ENCODE peak calls at places on chromosome 1, in five cellular contexts. One of them, this sample, is unnamed.

GRCh38 chr1:51916587-51917405 is 38.3 kb upstream of the NRDC start:
- DNase-seq in AG09309: no peak
- DNase-seq in A549: no peak
- DNase-seq in effector CD4-positive, alpha-beta T cell: no peak
- DNase-seq in EH: peak
- DNase-seq in this sample: no peak

GRCh38 chr1:211490038-211490678 is 1.8 kb downstream of the RD3 start:
- DNase-seq in AG09309: no peak
- DNase-seq in A549: no peak
- DNase-seq in effector CD4-positive, alpha-beta T cell: no peak
- DNase-seq in EH: no peak
- DNase-seq in this sample: no peak

GRCh38 chr1:64055310-64055709 is 148.1 kb upstream of the UBE2U start:
- DNase-seq in AG09309: no peak
- DNase-seq in A549: no peak
- DNase-seq in effector CD4-positive, alpha-beta T cell: no peak
- DNase-seq in EH: no peak
- DNase-seq in this sample: no peak

GRCh38 chr1:209993061-209993830 is 55.2 kb downstream of the SYT14 start:
- DNase-seq in AG09309: no peak
- DNase-seq in A549: no peak
- DNase-seq in effector CD4-positive, alpha-beta T cell: no peak
- DNase-seq in EH: no peak
- DNase-seq in this sample: no peak

GRCh38 chr1:92784051-92784638 is 763 bp downstream of the EVI5 start:
- DNase-seq in AG09309: no peak
- DNase-seq in A549: peak
- DNase-seq in effector CD4-positive, alpha-beta T cell: peak
- DNase-seq in EH: peak
- DNase-seq in this sample: peak

GRCh38 chr1:13801232-13801631 is 101.2 kb downstream of the PRDM2 start:
- DNase-seq in AG09309: no peak
- DNase-seq in A549: no peak
- DNase-seq in effector CD4-positive, alpha-beta T cell: no peak
- DNase-seq in EH: no peak
- DNase-seq in this sample: no peak

GRCh38 chr1:201414051-201414738 is 7.3 kb downstream of the TNNI1 start:
- DNase-seq in AG09309: no peak
- DNase-seq in A549: no peak
- DNase-seq in effector CD4-positive, alpha-beta T cell: no peak
- DNase-seq in EH: no peak
- DNase-seq in this sample: no peak

GRCh38 chr1:221868894-221869293 is 127.0 kb upstream of the DUSP10 start:
- DNase-seq in AG09309: no peak
- DNase-seq in A549: peak
- DNase-seq in effector CD4-positive, alpha-beta T cell: no peak
- DNase-seq in EH: peak
- DNase-seq in this sample: peak

GRCh38 chr1:23533288-23534130 is 2.5 kb upstream of the E2F2 start:
- DNase-seq in AG09309: no peak
- DNase-seq in A549: no peak
- DNase-seq in effector CD4-positive, alpha-beta T cell: no peak
- DNase-seq in EH: no peak
- DNase-seq in this sample: no peak

GRCh38 chr1:11944358-11944981 is 10.0 kb downstream of the PLOD1 start:
- DNase-seq in AG09309: no peak
- DNase-seq in A549: no peak
- DNase-seq in effector CD4-positive, alpha-beta T cell: no peak
- DNase-seq in EH: no peak
- DNase-seq in this sample: peak

GRCh38 chr1:226457307-226457712 is 49.4 kb upstream of the PARP1 start:
- DNase-seq in AG09309: no peak
- DNase-seq in A549: no peak
- DNase-seq in effector CD4-positive, alpha-beta T cell: peak
- DNase-seq in EH: no peak
- DNase-seq in this sample: peak

GRCh38 chr1:239815074-239815473 is 276.6 kb upstream of the FMN2 start:
- DNase-seq in AG09309: no peak
- DNase-seq in A549: no peak
- DNase-seq in effector CD4-positive, alpha-beta T cell: no peak
- DNase-seq in EH: no peak
- DNase-seq in this sample: no peak

GRCh38 chr1:84505167-84506001 is 802 bp upstream of the SPATA1 start:
- DNase-seq in AG09309: no peak
- DNase-seq in A549: peak
- DNase-seq in effector CD4-positive, alpha-beta T cell: no peak
- DNase-seq in EH: peak
- DNase-seq in this sample: peak

GRCh38 chr1:27027575-27028250 is 15.1 kb upstream of the TENT5B start:
- DNase-seq in AG09309: no peak
- DNase-seq in A549: no peak
- DNase-seq in effector CD4-positive, alpha-beta T cell: no peak
- DNase-seq in EH: peak
- DNase-seq in this sample: no peak

This sample was measured in choroid plexus epithelial cell.